ENCODE peak calls at places on chromosomes 5 and 9, in six cellular contexts. One of them, this sample, is unnamed.

GRCh38 chr9:95463145-95464060 is 53.4 kb downstream of the PTCH1 start:
- DNase-seq in body of pancreas: no peak
- DNase-seq in K562: peak; percentile 16
- DNase-seq in IMR-90: no peak
- DNase-seq in Peyer's patch: no peak
- DNase-seq in prostate gland: no peak
- DNase-seq in this sample: no peak

GRCh38 chr5:163569284-163569683 is 63.9 kb downstream of the MAT2B start:
- DNase-seq in body of pancreas: no peak
- DNase-seq in K562: no peak
- DNase-seq in IMR-90: peak; percentile 73
- DNase-seq in Peyer's patch: no peak
- DNase-seq in prostate gland: no peak
- DNase-seq in this sample: no peak

GRCh38 chr5:36369092-36369737 is 67.5 kb upstream of the RANBP3L start:
- DNase-seq in body of pancreas: peak; percentile 51
- DNase-seq in K562: no peak
- DNase-seq in IMR-90: peak; percentile 8
- DNase-seq in Peyer's patch: no peak
- DNase-seq in prostate gland: peak; percentile 62
- DNase-seq in this sample: no peak

GRCh38 chr9:135174269-135174668 is 86.8 kb downstream of the OLFM1 start:
- DNase-seq in body of pancreas: no peak
- DNase-seq in K562: no peak
- DNase-seq in IMR-90: no peak
- DNase-seq in Peyer's patch: no peak
- DNase-seq in prostate gland: no peak
- DNase-seq in this sample: no peak

GRCh38 chr9:131310833-131311554 is 21.5 kb downstream of the PLPP7 start:
- DNase-seq in body of pancreas: peak; percentile 12
- DNase-seq in K562: no peak
- DNase-seq in IMR-90: no peak
- DNase-seq in Peyer's patch: peak; percentile 53
- DNase-seq in prostate gland: no peak
- DNase-seq in this sample: no peak

GRCh38 chr9:114680266-114681011 is 1.6 kb downstream of the TEX48 start:
- DNase-seq in body of pancreas: no peak
- DNase-seq in K562: no peak
- DNase-seq in IMR-90: no peak
- DNase-seq in Peyer's patch: no peak
- DNase-seq in prostate gland: no peak
- DNase-seq in this sample: no peak

GRCh38 chr5:42691413-42691861 is 65.2 kb upstream of the CCDC152 start:
- DNase-seq in body of pancreas: no peak
- DNase-seq in K562: peak; percentile 9
- DNase-seq in IMR-90: peak; percentile 11
- DNase-seq in Peyer's patch: no peak
- DNase-seq in prostate gland: no peak
- DNase-seq in this sample: no peak

GRCh38 chr5:157300564-157300963 is 34.6 kb downstream of the CYFIP2 start:
- DNase-seq in body of pancreas: no peak
- DNase-seq in K562: no peak
- DNase-seq in IMR-90: no peak
- DNase-seq in Peyer's patch: no peak
- DNase-seq in prostate gland: no peak
- DNase-seq in this sample: no peak

GRCh38 chr9:93668261-93668871 is 92.0 kb downstream of the PHF2 start:
- DNase-seq in body of pancreas: peak; percentile 1
- DNase-seq in K562: peak; percentile 90
- DNase-seq in IMR-90: no peak
- DNase-seq in Peyer's patch: peak; percentile 3
- DNase-seq in prostate gland: no peak
- DNase-seq in this sample: no peak

GRCh38 chr5:168076561-168076991 is 214.9 kb upstream of the WWC1 start:
- DNase-seq in body of pancreas: no peak
- DNase-seq in K562: peak; percentile 16
- DNase-seq in IMR-90: peak; percentile 13
- DNase-seq in Peyer's patch: no peak
- DNase-seq in prostate gland: peak; percentile 61
- DNase-seq in this sample: no peak

GRCh38 chr9:112174965-112175795 is at the start of gene SUSD1:
- DNase-seq in body of pancreas: peak; percentile 16
- DNase-seq in K562: peak; percentile 83
- DNase-seq in IMR-90: no peak
- DNase-seq in Peyer's patch: peak; percentile 29
- DNase-seq in prostate gland: no peak
- DNase-seq in this sample: peak; percentile 45

GRCh38 chr5:96052374-96052773 is 90.7 kb upstream of the ELL2 start:
- DNase-seq in body of pancreas: no peak
- DNase-seq in K562: no peak
- DNase-seq in IMR-90: no peak
- DNase-seq in Peyer's patch: no peak
- DNase-seq in prostate gland: no peak
- DNase-seq in this sample: no peak

GRCh38 chr9:100437860-100438805 is 11.2 kb downstream of the MSANTD3 start:
- DNase-seq in body of pancreas: peak; percentile 71
- DNase-seq in K562: peak; percentile 85
- DNase-seq in IMR-90: peak; percentile 78
- DNase-seq in Peyer's patch: peak; percentile 78
- DNase-seq in prostate gland: peak; percentile 67
- DNase-seq in this sample: peak; percentile 58

GRCh38 chr5:66881475-66882161 is 285.4 kb downstream of the MAST4 start:
- DNase-seq in body of pancreas: peak; percentile 60
- DNase-seq in K562: no peak
- DNase-seq in IMR-90: peak; percentile 33
- DNase-seq in Peyer's patch: no peak
- DNase-seq in prostate gland: peak; percentile 72
- DNase-seq in this sample: no peak

GRCh38 chr9:28735943-28736342 is 1162.7 kb upstream of the C9orf72 start:
- DNase-seq in body of pancreas: no peak
- DNase-seq in K562: no peak
- DNase-seq in IMR-90: no peak
- DNase-seq in Peyer's patch: no peak
- DNase-seq in prostate gland: no peak
- DNase-seq in this sample: no peak

GRCh38 chr9:127550751-127551150 is 61.3 kb upstream of the STXBP1 start:
- DNase-seq in body of pancreas: peak; percentile 63
- DNase-seq in K562: no peak
- DNase-seq in IMR-90: no peak
- DNase-seq in Peyer's patch: no peak
- DNase-seq in prostate gland: no peak
- DNase-seq in this sample: no peak

GRCh38 chr5:144598451-144599068 is 427.9 kb downstream of the KCTD16 start:
- DNase-seq in body of pancreas: peak; percentile 83
- DNase-seq in K562: no peak
- DNase-seq in IMR-90: no peak
- DNase-seq in Peyer's patch: no peak
- DNase-seq in prostate gland: no peak
- DNase-seq in this sample: no peak

GRCh38 chr5:166845044-166845443 is 1446.4 kb upstream of the WWC1 start:
- DNase-seq in body of pancreas: no peak
- DNase-seq in K562: peak; percentile 5
- DNase-seq in IMR-90: no peak
- DNase-seq in Peyer's patch: no peak
- DNase-seq in prostate gland: no peak
- DNase-seq in this sample: peak; percentile 6

GRCh38 chr5:171127314-171127713 is 181.7 kb upstream of the TLX3 start:
- DNase-seq in body of pancreas: no peak
- DNase-seq in K562: no peak
- DNase-seq in IMR-90: peak; percentile 57
- DNase-seq in Peyer's patch: no peak
- DNase-seq in prostate gland: no peak
- DNase-seq in this sample: no peak

GRCh38 chr9:20398511-20399338 is 223.6 kb downstream of the MLLT3 start:
- DNase-seq in body of pancreas: no peak
- DNase-seq in K562: no peak
- DNase-seq in IMR-90: no peak
- DNase-seq in Peyer's patch: no peak
- DNase-seq in prostate gland: no peak
- DNase-seq in this sample: no peak

GRCh38 chr5:132074772-132075718 is 1.5 kb downstream of the CSF2 start:
- DNase-seq in body of pancreas: no peak
- DNase-seq in K562: peak; percentile 63
- DNase-seq in IMR-90: no peak
- DNase-seq in Peyer's patch: no peak
- DNase-seq in prostate gland: no peak
- DNase-seq in this sample: no peak

GRCh38 chr9:97427885-97428284 is 16.0 kb downstream of the TDRD7 start:
- DNase-seq in body of pancreas: no peak
- DNase-seq in K562: no peak
- DNase-seq in IMR-90: no peak
- DNase-seq in Peyer's patch: no peak
- DNase-seq in prostate gland: no peak
- DNase-seq in this sample: no peak

GRCh38 chr9:132135456-132135855 is 26.4 kb upstream of the NTNG2 start:
- DNase-seq in body of pancreas: no peak
- DNase-seq in K562: no peak
- DNase-seq in IMR-90: no peak
- DNase-seq in Peyer's patch: no peak
- DNase-seq in prostate gland: no peak
- DNase-seq in this sample: no peak

GRCh38 chr9:134320916-134321570 is 5.2 kb upstream of the RXRA start:
- DNase-seq in body of pancreas: no peak
- DNase-seq in K562: no peak
- DNase-seq in IMR-90: no peak
- DNase-seq in Peyer's patch: no peak
- DNase-seq in prostate gland: no peak
- DNase-seq in this sample: no peak

GRCh38 chr9:84898188-84898587 is 228.7 kb downstream of the NTRK2 start:
- DNase-seq in body of pancreas: no peak
- DNase-seq in K562: no peak
- DNase-seq in IMR-90: no peak
- DNase-seq in Peyer's patch: no peak
- DNase-seq in prostate gland: no peak
- DNase-seq in this sample: no peak

GRCh38 chr5:72452515-72453259 is 54.5 kb downstream of the ZNF366 start:
- DNase-seq in body of pancreas: peak; percentile 84
- DNase-seq in K562: no peak
- DNase-seq in IMR-90: peak; percentile 72
- DNase-seq in Peyer's patch: no peak
- DNase-seq in prostate gland: peak; percentile 56
- DNase-seq in this sample: peak; percentile 80

GRCh38 chr9:137705443-137705863 is 86.6 kb downstream of the EHMT1 start:
- DNase-seq in body of pancreas: no peak
- DNase-seq in K562: no peak
- DNase-seq in IMR-90: no peak
- DNase-seq in Peyer's patch: peak; percentile 80
- DNase-seq in prostate gland: no peak
- DNase-seq in this sample: no peak

GRCh38 chr5:37071901-37072581 is 177.1 kb downstream of the CPLANE1 start:
- DNase-seq in body of pancreas: no peak
- DNase-seq in K562: no peak
- DNase-seq in IMR-90: peak; percentile 91
- DNase-seq in Peyer's patch: no peak
- DNase-seq in prostate gland: no peak
- DNase-seq in this sample: peak; percentile 14

GRCh38 chr5:181233436-181234115 is 10.1 kb downstream of the RACK1 start:
- DNase-seq in body of pancreas: no peak
- DNase-seq in K562: no peak
- DNase-seq in IMR-90: no peak
- DNase-seq in Peyer's patch: no peak
- DNase-seq in prostate gland: no peak
- DNase-seq in this sample: no peak

GRCh38 chr9:70553718-70554673 is 139.5 kb upstream of the KLF9 start:
- DNase-seq in body of pancreas: peak; percentile 20
- DNase-seq in K562: no peak
- DNase-seq in IMR-90: peak; percentile 30
- DNase-seq in Peyer's patch: no peak
- DNase-seq in prostate gland: peak; percentile 14
- DNase-seq in this sample: peak; percentile 25
- TF ChIP-seq POLR2A in body of pancreas: no peak
- TF ChIP-seq POLR2A in K562: no peak
- TF ChIP-seq POLR2A in IMR-90: no peak
- TF ChIP-seq POLR2A in Peyer's patch: no peak
- TF ChIP-seq POLR2A in prostate gland: no peak
- TF ChIP-seq POLR2A in this sample: no peak

GRCh38 chr5:142981886-142982820 is 212.0 kb downstream of the ARHGAP26 start:
- DNase-seq in body of pancreas: peak; percentile 92
- DNase-seq in K562: no peak
- DNase-seq in IMR-90: peak; percentile 92
- DNase-seq in Peyer's patch: no peak
- DNase-seq in prostate gland: peak; percentile 87
- DNase-seq in this sample: peak; percentile 40
- TF ChIP-seq POLR2A in body of pancreas: no peak
- TF ChIP-seq POLR2A in K562: no peak
- TF ChIP-seq POLR2A in IMR-90: no peak
- TF ChIP-seq POLR2A in Peyer's patch: no peak
- TF ChIP-seq POLR2A in prostate gland: no peak
- TF ChIP-seq POLR2A in this sample: no peak

GRCh38 chr5:125254267-125254666 is 507.8 kb upstream of the ZNF608 start:
- DNase-seq in body of pancreas: no peak
- DNase-seq in K562: no peak
- DNase-seq in IMR-90: no peak
- DNase-seq in Peyer's patch: no peak
- DNase-seq in prostate gland: no peak
- DNase-seq in this sample: no peak

GRCh38 chr5:125256296-125256695 is 509.9 kb upstream of the ZNF608 start:
- DNase-seq in body of pancreas: no peak
- DNase-seq in K562: no peak
- DNase-seq in IMR-90: no peak
- DNase-seq in Peyer's patch: no peak
- DNase-seq in prostate gland: no peak
- DNase-seq in this sample: no peak

GRCh38 chr5:125257057-125257970 is 510.9 kb upstream of the ZNF608 start:
- DNase-seq in body of pancreas: no peak
- DNase-seq in K562: no peak
- DNase-seq in IMR-90: peak; percentile 7
- DNase-seq in Peyer's patch: no peak
- DNase-seq in prostate gland: no peak
- DNase-seq in this sample: no peak

GRCh38 chr5:125249400-125249799 is 503.0 kb upstream of the ZNF608 start:
- DNase-seq in body of pancreas: no peak
- DNase-seq in K562: no peak
- DNase-seq in IMR-90: no peak
- DNase-seq in Peyer's patch: no peak
- DNase-seq in prostate gland: no peak
- DNase-seq in this sample: no peak

DNA sequence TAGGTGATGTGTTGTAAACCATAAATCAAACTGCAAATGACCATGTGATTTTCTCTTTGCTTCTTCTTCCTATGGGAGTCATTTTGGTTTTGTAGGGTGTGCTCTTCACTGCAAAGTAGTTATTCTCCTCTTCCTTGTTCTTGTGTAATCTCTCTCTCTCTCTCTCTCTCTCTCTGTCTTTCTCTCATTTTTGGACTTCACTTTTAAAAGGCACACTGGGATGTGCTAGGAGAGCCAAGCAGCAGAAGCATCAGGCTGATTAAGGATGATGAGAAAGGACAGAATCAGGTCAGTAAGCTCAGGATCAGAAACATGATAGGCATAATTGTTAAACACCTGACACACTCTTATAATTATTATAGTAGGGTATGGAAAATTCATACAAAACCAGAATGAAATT is 505.3 kb upstream of the ZNF608 start:
- DNase-seq in body of pancreas: no peak
- DNase-seq in K562: no peak
- DNase-seq in IMR-90: no peak
- DNase-seq in Peyer's patch: no peak
- DNase-seq in prostate gland: no peak
- DNase-seq in this sample: no peak
- TF ChIP-seq POLR2A in body of pancreas: no peak
- TF ChIP-seq POLR2A in K562: no peak
- TF ChIP-seq POLR2A in IMR-90: no peak
- TF ChIP-seq POLR2A in Peyer's patch: no peak
- TF ChIP-seq POLR2A in prostate gland: no peak
- TF ChIP-seq POLR2A in this sample: no peak

GRCh38 chr5:74536658-74537057 is 103.9 kb downstream of the ENC1 start:
- DNase-seq in body of pancreas: no peak
- DNase-seq in K562: no peak
- DNase-seq in IMR-90: no peak
- DNase-seq in Peyer's patch: no peak
- DNase-seq in prostate gland: no peak
- DNase-seq in this sample: no peak
- TF ChIP-seq POLR2A in body of pancreas: no peak
- TF ChIP-seq POLR2A in K562: no peak
- TF ChIP-seq POLR2A in IMR-90: no peak
- TF ChIP-seq POLR2A in Peyer's patch: no peak
- TF ChIP-seq POLR2A in prostate gland: no peak
- TF ChIP-seq POLR2A in this sample: no peak

This sample was measured in H54.